ENCODE peak calls at places on chromosome 3, in ten cellular contexts. X, B, D, P, F, H, K, E, V and G are unnamed samples.

GRCh38 chr3:62805578-62805977 is 69.6 kb downstream of the CADPS start:
- DNase-seq in X (no peak), B (peak; percentile 47), D (no peak), P (no peak), F (no peak), H (no peak), K (no peak), E (no peak), V (no peak), G (no peak)

GRCh38 chr3:192417559-192418055 is 309.7 kb downstream of the FGF12 start:
- DNase-seq in X (no peak), B (no peak), D (no peak), P (no peak), F (no peak), H (no peak), K (no peak), E (no peak), V (no peak), G (no peak)

GRCh38 chr3:4841225-4841624 is 138.0 kb upstream of the BHLHE40 start:
- DNase-seq in X (no peak), B (no peak), D (no peak), P (no peak), F (no peak), H (no peak), K (no peak), E (no peak), V (no peak), G (no peak)

GRCh38 chr3:182136008-182136910 is 424.5 kb downstream of the SOX2 start:
- DNase-seq in X (no peak), B (no peak), D (no peak), P (no peak), F (no peak), H (no peak), K (no peak), E (no peak), V (peak; percentile 84), G (no peak)

GRCh38 chr3:11509175-11510000 is 134.3 kb downstream of the VGLL4 start:
- DNase-seq in X (peak; percentile 93), B (peak; percentile 69), D (no peak), P (peak; percentile 86), F (peak; percentile 93), H (peak; percentile 93), K (no peak), E (peak; percentile 82), V (peak; percentile 33), G (peak; percentile 53)

GRCh38 chr3:119880966-119881365 is 99.1 kb downstream of the NR1I2 start:
- DNase-seq in X (no peak), B (no peak), D (no peak), P (no peak), F (no peak), H (no peak), K (no peak), E (no peak), V (no peak), G (no peak)

GRCh38 chr3:47266709-47267489 is 15.7 kb downstream of the KIF9 start:
- DNase-seq in X (peak; percentile 87), B (no peak), D (no peak), P (peak; percentile 84), F (peak; percentile 70), H (peak; percentile 89), K (peak; percentile 62), E (peak; percentile 79), V (peak; percentile 26), G (peak; percentile 8)

GRCh38 chr3:44175070-44175469 is 66.6 kb upstream of the TOPAZ1 start:
- DNase-seq in X (no peak), B (no peak), D (no peak), P (no peak), F (no peak), H (no peak), K (no peak), E (no peak), V (no peak), G (peak; percentile 44)

GRCh38 chr3:122619040-122619439 is 41.6 kb downstream of the PARP15 start:
- DNase-seq in X (no peak), B (no peak), D (no peak), P (no peak), F (no peak), H (no peak), K (no peak), E (no peak), V (no peak), G (no peak)

GRCh38 chr3:46703013-46703520 is 1.9 kb downstream of the TMIE start:
- DNase-seq in X (no peak), B (no peak), D (no peak), P (no peak), F (no peak), H (no peak), K (no peak), E (no peak), V (no peak), G (no peak)

GRCh38 chr3:101381809-101382208 is 61.4 kb upstream of the IMPG2 start:
- DNase-seq in X (no peak), B (no peak), D (no peak), P (no peak), F (no peak), H (no peak), K (no peak), E (no peak), V (peak; percentile 30), G (no peak)

GRCh38 chr3:150738688-150739087 is 24.3 kb downstream of the SIAH2 start:
- DNase-seq in X (no peak), B (no peak), D (no peak), P (no peak), F (no peak), H (no peak), K (no peak), E (no peak), V (no peak), G (no peak)

GRCh38 chr3:20055020-20055775 is 15.0 kb downstream of the KAT2B start:
- DNase-seq in X (no peak), B (no peak), D (no peak), P (no peak), F (no peak), H (no peak), K (no peak), E (no peak), V (no peak), G (no peak)

GRCh38 chr3:184562146-184562861 is 719 bp downstream of the EPHB3 start:
- DNase-seq in X (no peak), B (peak; percentile 73), D (no peak), P (peak; percentile 65), F (no peak), H (no peak), K (no peak), E (no peak), V (no peak), G (no peak)

GRCh38 chr3:73379465-73379864 is 245.3 kb downstream of the PDZRN3 start:
- DNase-seq in X (no peak), B (no peak), D (no peak), P (no peak), F (no peak), H (no peak), K (no peak), E (no peak), V (no peak), G (no peak)

GRCh38 chr3:44995142-44995770 is 19.2 kb downstream of the EXOSC7 start:
- DNase-seq in X (no peak), B (no peak), D (no peak), P (no peak), F (peak; percentile 76), H (peak; percentile 70), K (no peak), E (peak; percentile 74), V (no peak), G (no peak)

GRCh38 chr3:180615954-180616353 is 14.0 kb downstream of the TTC14 start:
- DNase-seq in X (no peak), B (no peak), D (no peak), P (no peak), F (no peak), H (no peak), K (no peak), E (no peak), V (no peak), G (no peak)

GRCh38 chr3:126827121-126827520 is 123.1 kb downstream of the CHCHD6 start:
- DNase-seq in X (no peak), B (no peak), D (no peak), P (no peak), F (no peak), H (no peak), K (no peak), E (no peak), V (no peak), G (no peak)

GRCh38 chr3:51975857-51976549 is 1.1 kb downstream of the ABHD14A start:
- DNase-seq in X (no peak), B (peak; percentile 82), D (no peak), P (peak; percentile 94), F (peak; percentile 90), H (peak; percentile 91), K (peak; percentile 32), E (peak; percentile 87), V (no peak), G (no peak)
- H3K27ac ChIP-seq in X (peak overlapping the region; percentile 31), B (no peak overlapping the region), D (peak overlapping the region; percentile 83), P (peak overlapping the region; percentile 88), F (peak overlapping the region; percentile 95), H (peak overlapping the region; percentile 88), K (peak overlapping the region; percentile 50), E (no peak overlapping the region), V (peak overlapping the region; percentile 99), G (peak overlapping the region; percentile 38)

DNA sequence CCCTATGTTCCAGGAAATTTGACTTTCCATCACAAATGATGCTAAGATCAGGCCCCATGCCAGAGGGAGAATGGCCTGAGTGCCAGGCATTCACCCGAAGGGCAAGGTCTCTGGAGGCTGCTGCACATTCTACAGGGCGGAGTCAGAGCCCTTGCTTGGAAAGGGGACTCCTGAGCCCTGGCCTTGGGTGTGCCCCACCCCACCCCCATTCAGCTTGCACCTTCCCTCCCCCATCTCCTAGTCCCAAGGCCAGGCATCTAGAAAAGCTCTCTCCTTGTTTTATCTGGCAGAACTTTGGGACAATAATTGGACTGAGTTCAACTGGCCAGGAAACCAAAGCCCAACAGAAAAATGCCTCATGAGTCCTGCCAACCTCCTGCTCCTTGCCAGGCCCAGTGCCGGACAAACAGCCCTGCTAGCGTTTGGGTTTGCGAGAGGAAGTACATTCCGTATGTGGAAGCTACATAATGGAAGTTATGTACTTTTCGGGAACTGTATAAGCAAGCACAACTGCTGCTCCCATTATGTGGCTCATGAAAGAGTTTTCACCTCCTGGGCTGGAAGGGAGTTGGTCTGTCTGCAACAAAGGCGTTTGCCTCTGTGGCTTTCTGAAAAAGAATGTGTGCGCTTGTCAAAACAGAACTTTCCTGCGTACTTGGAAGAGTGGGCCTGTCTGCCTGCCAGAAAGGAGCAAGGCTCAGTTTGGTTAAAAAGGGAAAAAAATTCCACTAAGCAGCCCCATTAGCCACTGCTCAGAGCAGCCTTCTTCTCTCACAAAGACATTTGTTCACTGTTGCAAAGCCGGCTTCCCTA is 321.4 kb upstream of the CTNNB1 start:
- DNase-seq in X (no peak), B (no peak), D (no peak), P (peak; percentile 77), F (peak; percentile 93), H (peak; percentile 82), K (no peak), E (peak; percentile 94), V (no peak), G (peak; percentile 86)
- H3K27ac ChIP-seq in X (no peak overlapping the region), B (no peak overlapping the region), D (no peak overlapping the region), P (peak overlapping the region; percentile 67), F (peak overlapping the region; percentile 68), H (peak overlapping the region; percentile 74), K (no peak overlapping the region), E (peak overlapping the region; percentile 49), V (no peak overlapping the region), G (peak overlapping the region; percentile 74)

GRCh38 chr3:177589041-177589650 is 391.9 kb upstream of the TBL1XR1 start:
- DNase-seq in X (no peak), B (no peak), D (no peak), P (no peak), F (no peak), H (no peak), K (no peak), E (no peak), V (no peak), G (no peak)
- H3K27ac ChIP-seq in X (no peak overlapping the region), B (no peak overlapping the region), D (no peak overlapping the region), P (no peak overlapping the region), F (no peak overlapping the region), H (peak overlapping the region; percentile 81), K (no peak overlapping the region), E (no peak overlapping the region), V (peak overlapping the region; percentile 82), G (no peak overlapping the region)

GRCh38 chr3:128432301-128432897 is 34.3 kb downstream of the DNAJB8 start:
- DNase-seq in X (no peak), B (peak; percentile 85), D (no peak), P (no peak), F (no peak), H (no peak), K (no peak), E (no peak), V (no peak), G (peak; percentile 54)
- H3K27ac ChIP-seq in X (no peak overlapping the region), B (no peak overlapping the region), D (no peak overlapping the region), P (no peak overlapping the region), F (no peak overlapping the region), H (no peak overlapping the region), K (no peak overlapping the region), E (no peak overlapping the region), V (peak overlapping the region; percentile 67), G (peak overlapping the region; percentile 72)